ENCODE peak calls at places on chromosomes 1 and 21, in ten cellular contexts. S, T, E, Y, J, M, U, G, C and I are unnamed samples.

GRCh38 chr1:108817016-108817415 is 39.9 kb downstream of the AKNAD1 start:
- DNase-seq in S (no peak), T (no peak), E (no peak), Y (no peak), J (peak; percentile 98), M (no peak), U (no peak), G (no peak), C (peak; percentile 33), I (no peak)

GRCh38 chr1:24111998-24112380 is at the start of gene MYOM3:
- DNase-seq in S (no peak), T (no peak), E (no peak), Y (peak; percentile 47), J (peak; percentile 28), M (no peak), U (no peak), G (no peak), C (no peak), I (no peak)

GRCh38 chr1:151968058-151968457 is 25.6 kb downstream of the S100A10 start:
- DNase-seq in S (peak; percentile 60), T (peak; percentile 23), E (no peak), Y (peak; percentile 62), J (peak; percentile 43), M (peak; percentile 30), U (peak; percentile 67), G (peak; percentile 30), C (peak; percentile 55), I (no peak)

GRCh38 chr1:6423321-6423999 is 1.1 kb upstream of the ESPN start:
- DNase-seq in S (peak; percentile 73), T (no peak), E (no peak), Y (peak; percentile 78), J (peak; percentile 68), M (peak; percentile 58), U (peak; percentile 92), G (peak; percentile 54), C (peak; percentile 82), I (peak; percentile 80)

GRCh38 chr1:212074313-212074712 is 38.8 kb downstream of the DTL start:
- DNase-seq in S (no peak), T (no peak), E (no peak), Y (no peak), J (no peak), M (no peak), U (no peak), G (no peak), C (no peak), I (no peak)

GRCh38 chr1:67710417-67710816 is 25.4 kb downstream of the GADD45A start:
- DNase-seq in S (no peak), T (no peak), E (no peak), Y (no peak), J (peak; percentile 89), M (no peak), U (no peak), G (no peak), C (no peak), I (no peak)

GRCh38 chr1:7827134-7827955 is 25.5 kb downstream of the UTS2 start:
- DNase-seq in S (peak; percentile 36), T (no peak), E (no peak), Y (no peak), J (no peak), M (peak; percentile 25), U (no peak), G (peak; percentile 21), C (no peak), I (no peak)

GRCh38 chr1:198865288-198865687 is 226.4 kb downstream of the PTPRC start:
- DNase-seq in S (no peak), T (no peak), E (no peak), Y (no peak), J (no peak), M (no peak), U (no peak), G (no peak), C (no peak), I (no peak)

GRCh38 chr1:235932090-235932510 is 65.4 kb upstream of the LYST start:
- DNase-seq in S (no peak), T (no peak), E (no peak), Y (no peak), J (no peak), M (no peak), U (no peak), G (no peak), C (peak; percentile 60), I (no peak)

GRCh38 chr1:230570724-230571390 is 71.4 kb upstream of the COG2 start:
- DNase-seq in S (no peak), T (no peak), E (no peak), Y (no peak), J (no peak), M (no peak), U (no peak), G (no peak), C (peak; percentile 52), I (no peak)

GRCh38 chr1:78491311-78492071 is 717 bp downstream of the PTGFR start:
- DNase-seq in S (no peak), T (peak; percentile 23), E (no peak), Y (peak; percentile 42), J (peak; percentile 66), M (no peak), U (peak; percentile 65), G (no peak), C (no peak), I (no peak)

DNA sequence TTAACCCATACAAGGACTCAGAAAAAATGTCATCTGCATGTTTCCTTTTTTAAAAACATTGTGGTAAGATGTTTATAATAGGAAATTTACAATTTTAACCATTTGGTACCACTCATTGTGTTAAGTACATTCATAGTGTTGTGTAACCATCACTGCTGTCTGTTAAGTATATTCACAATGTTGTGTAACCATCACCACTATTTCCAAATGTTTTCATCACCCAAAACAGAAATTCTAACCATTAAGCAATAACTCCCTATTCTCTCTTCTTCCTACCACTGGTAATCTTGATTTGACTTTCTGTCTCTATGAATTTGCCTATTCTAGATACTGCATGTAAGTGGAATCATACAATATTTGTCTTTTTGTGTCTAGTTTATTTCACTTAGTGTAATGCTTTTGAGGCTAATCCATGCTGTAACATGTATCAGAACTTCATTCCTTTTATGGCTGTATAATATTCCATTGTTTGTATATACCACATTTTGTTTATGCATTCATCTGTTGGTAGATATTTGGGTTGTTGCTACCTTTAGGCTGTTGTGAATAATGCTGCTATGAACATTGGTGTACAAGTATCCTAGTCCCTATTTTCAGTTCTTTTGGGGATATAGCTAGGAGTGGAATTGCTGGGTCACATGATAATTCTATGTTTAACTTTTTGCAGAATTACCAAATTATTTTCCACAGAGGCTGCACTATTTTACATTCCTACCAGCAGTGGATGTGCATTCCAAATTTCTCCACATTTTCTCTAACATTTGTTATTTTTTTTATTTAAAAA is 14.1 kb downstream of the HIPK1 start:
- DNase-seq in S (no peak), T (no peak), E (no peak), Y (no peak), J (no peak), M (no peak), U (no peak), G (no peak), C (no peak), I (no peak)
- H3K4me1 ChIP-seq in S (peaks cover 85% of the 10 kb centered on the region), T (no peaks in the 10 kb centered on the region), E (peaks cover 26% of the 10 kb centered on the region), Y (peaks cover 27% of the 10 kb centered on the region), J (no peaks in the 10 kb centered on the region), M (peaks cover 83% of the 10 kb centered on the region), U (no peaks in the 10 kb centered on the region), G (peaks cover 44% of the 10 kb centered on the region), C (peaks cover 15% of the 10 kb centered on the region), I (no peaks in the 10 kb centered on the region)

GRCh38 chr1:32798679-32799416 is 18.3 kb downstream of the YARS1 start:
- DNase-seq in S (peak; percentile 71), T (no peak), E (no peak), Y (no peak), J (no peak), M (no peak), U (no peak), G (no peak), C (no peak), I (no peak)
- H3K36me3 ChIP-seq in S (no peaks in the 10 kb centered on the region), T (peaks cover 91% of the 10 kb centered on the region), E (no peaks in the 10 kb centered on the region), Y (no peaks in the 10 kb centered on the region), J (peaks cover 2% of the 10 kb centered on the region), M (peaks cover 8% of the 10 kb centered on the region), U (peaks cover 9% of the 10 kb centered on the region), G (no peaks in the 10 kb centered on the region), C (peaks cover 6% of the 10 kb centered on the region), I (no peaks in the 10 kb centered on the region)

GRCh38 chr21:29074783-29075182 is 1.3 kb upstream of the CCT8 start:
- DNase-seq in S (no peak), T (no peak), E (no peak), Y (no peak), J (no peak), M (no peak), U (no peak), G (no peak), C (no peak), I (no peak)
- H3K27ac ChIP-seq in S (no peak overlapping the region), T (no peak overlapping the region), E (no peak overlapping the region), Y (no peak overlapping the region), J (no peak overlapping the region), M (no peak overlapping the region), U (no peak overlapping the region), G (no peak overlapping the region), C (no peak overlapping the region), I (no peak overlapping the region)

DNA sequence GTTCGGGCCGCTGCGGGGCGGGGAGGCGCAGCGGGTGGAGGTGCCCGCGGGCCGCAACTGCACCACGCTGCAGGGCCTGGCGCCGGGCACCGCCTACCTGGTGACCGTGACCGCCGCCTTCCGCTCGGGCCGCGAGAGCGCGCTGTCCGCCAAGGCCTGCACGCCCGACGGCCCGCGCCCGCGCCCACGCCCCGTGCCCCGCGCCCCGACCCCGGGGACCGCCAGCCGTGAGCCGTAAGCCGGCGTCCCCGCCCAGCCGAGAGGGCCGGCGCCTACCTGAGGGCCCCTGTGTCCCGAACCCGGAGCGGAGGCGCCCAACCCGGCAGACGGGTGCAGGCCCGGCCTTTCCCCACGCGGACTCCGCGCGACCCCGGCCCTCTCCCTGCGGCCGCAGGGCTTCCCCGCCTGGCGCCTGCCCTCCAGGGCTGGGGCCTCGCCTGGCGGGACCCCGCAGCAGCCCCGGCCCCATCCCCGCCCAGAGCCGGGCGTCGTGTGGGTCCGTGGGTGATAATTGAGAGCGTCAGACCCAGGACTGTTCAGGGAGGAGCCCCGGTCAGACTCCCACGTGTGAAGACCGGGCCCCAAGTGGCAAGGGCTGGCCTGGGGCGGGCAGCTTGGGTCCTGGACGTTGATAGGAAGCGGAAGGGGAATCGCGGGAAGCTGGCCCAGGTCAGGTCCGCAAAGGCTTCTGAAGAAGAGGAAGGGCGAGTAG is 4.2 kb downstream of the VWA1 start:
- DNase-seq in S (peak; percentile 5), T (no peak), E (no peak), Y (no peak), J (no peak), M (no peak), U (no peak), G (no peak), C (no peak), I (no peak)
- H3K4me1 ChIP-seq in S (peaks cover 7% of the 10 kb centered on the region), T (peaks cover 35% of the 10 kb centered on the region), E (peaks cover 41% of the 10 kb centered on the region), Y (peaks cover 6% of the 10 kb centered on the region), J (peaks cover 4% of the 10 kb centered on the region), M (peaks cover 14% of the 10 kb centered on the region), U (peaks cover 14% of the 10 kb centered on the region), G (peaks cover 13% of the 10 kb centered on the region), C (peaks cover 31% of the 10 kb centered on the region), I (peaks cover 8% of the 10 kb centered on the region)

GRCh38 chr1:204462229-204462561 is 32.4 kb downstream of the PIK3C2B start:
- DNase-seq in S (no peak), T (no peak), E (no peak), Y (no peak), J (no peak), M (no peak), U (no peak), G (no peak), C (no peak), I (no peak)
- H3K36me3 ChIP-seq in S (peaks cover 18% of the 10 kb centered on the region), T (peaks cover 95% of the 10 kb centered on the region), E (no peaks in the 10 kb centered on the region), Y (peaks cover 2% of the 10 kb centered on the region), J (no peaks in the 10 kb centered on the region), M (no peaks in the 10 kb centered on the region), U (no peaks in the 10 kb centered on the region), G (peaks cover 13% of the 10 kb centered on the region), C (peaks cover 10% of the 10 kb centered on the region), I (no peaks in the 10 kb centered on the region)

GRCh38 chr1:40056519-40057309 is 16.2 kb downstream of the CAP1 start:
- DNase-seq in S (no peak), T (no peak), E (no peak), Y (no peak), J (no peak), M (no peak), U (no peak), G (no peak), C (no peak), I (no peak)
- H3K27ac ChIP-seq in S (peak overlapping the region; percentile 63), T (no peak overlapping the region), E (no peak overlapping the region), Y (no peak overlapping the region), J (no peak overlapping the region), M (peak overlapping the region; percentile 58), U (no peak overlapping the region), G (peak overlapping the region; percentile 14), C (peak overlapping the region; percentile 19), I (no peak overlapping the region)